ENCODE peak calls at places on chromosomes 2 and 18, in five cellular contexts. I is HCT116, C is GM23338, Z is K562, L is Panc1. F is an unnamed sample.

GRCh38 chr2:231425811-231426703 is 30.5 kb downstream of the B3GNT7 start:
- ATAC-seq in I (no peak), C (peak; percentile 71), Z (no peak), L (peak; percentile 73), F (no peak)

GRCh38 chr2:2158176-2158826 is 172.8 kb downstream of the MYT1L start:
- ATAC-seq in I (no peak), C (no peak), Z (no peak), L (no peak), F (no peak)

GRCh38 chr2:205066081-205066480 is 520.8 kb downstream of the PARD3B start:
- ATAC-seq in I (no peak), C (no peak), Z (no peak), L (no peak), F (no peak)

GRCh38 chr2:20625920-20626697 is 24.8 kb downstream of the HS1BP3 start:
- ATAC-seq in I (no peak), C (no peak), Z (no peak), L (no peak), F (peak; percentile 56)

GRCh38 chr2:205887637-205888036 is 198.3 kb downstream of the INO80D start:
- ATAC-seq in I (no peak), C (no peak), Z (no peak), L (no peak), F (no peak)

GRCh38 chr2:32777714-32778113 is 149.9 kb downstream of the TTC27 start:
- ATAC-seq in I (no peak), C (no peak), Z (no peak), L (no peak), F (no peak)

GRCh38 chr2:67625671-67626070 is 228.5 kb downstream of the ETAA1 start:
- ATAC-seq in I (no peak), C (no peak), Z (no peak), L (no peak), F (no peak)

GRCh38 chr2:46239847-46240181 is 57.4 kb upstream of the EPAS1 start:
- ATAC-seq in I (no peak), C (no peak), Z (no peak), L (no peak), F (no peak)

GRCh38 chr2:203413796-203414195 is 85.6 kb downstream of the ABI2 start:
- ATAC-seq in I (no peak), C (no peak), Z (no peak), L (no peak), F (no peak)

GRCh38 chr18:60060578-60060977 is 160.8 kb downstream of the PMAIP1 start:
- ATAC-seq in I (no peak), C (no peak), Z (no peak), L (no peak), F (no peak)

GRCh38 chr2:88857951-88858406 is 166.5 kb downstream of the RPIA start:
- ATAC-seq in I (no peak), C (peak; percentile 93), Z (peak; percentile 67), L (peak; percentile 74), F (no peak)

GRCh38 chr2:134367915-134368911 is 114.3 kb downstream of the MGAT5 start:
- ATAC-seq in I (peak; percentile 33), C (no peak), Z (no peak), L (no peak), F (no peak)

GRCh38 chr2:217996345-217996744 is 6.5 kb downstream of the TNS1 start:
- ATAC-seq in I (no peak), C (no peak), Z (no peak), L (no peak), F (peak; percentile 63)

GRCh38 chr18:23529597-23529996 is 26.3 kb downstream of the RMC1 start:
- ATAC-seq in I (peak; percentile 82), C (no peak), Z (peak; percentile 66), L (peak; percentile 28), F (no peak)

GRCh38 chr2:99565227-99565626 is 75.4 kb upstream of the REV1 start:
- ATAC-seq in I (no peak), C (peak; percentile 61), Z (no peak), L (no peak), F (no peak)

GRCh38 chr2:240869109-240869955 is 708 bp downstream of the AGXT start:
- ATAC-seq in I (no peak), C (no peak), Z (no peak), L (no peak), F (no peak)

GRCh38 chr2:117973498-117974082 is 40.3 kb downstream of the CCDC93 start:
- ATAC-seq in I (no peak), C (no peak), Z (no peak), L (no peak), F (no peak)

GRCh38 chr2:49687873-49688272 is 533.6 kb upstream of the FSHR start:
- ATAC-seq in I (no peak), C (no peak), Z (no peak), L (peak; percentile 70), F (no peak)

GRCh38 chr2:98016908-98017700 is 21.4 kb upstream of the TMEM131 start:
- ATAC-seq in I (no peak), C (no peak), Z (no peak), L (no peak), F (no peak)

GRCh38 chr18:52481116-52481515 is 141.1 kb downstream of the DCC start:
- ATAC-seq in I (no peak), C (no peak), Z (no peak), L (no peak), F (no peak)

GRCh38 chr2:241490444-241490760 is 18.0 kb downstream of the STK25 start:
- ATAC-seq in I (peak; percentile 27), C (peak; percentile 14), Z (peak; percentile 81), L (peak; percentile 44), F (no peak)

GRCh38 chr18:3923750-3924149 is 473.8 kb downstream of the TGIF1 start:
- ATAC-seq in I (no peak), C (no peak), Z (no peak), L (no peak), F (no peak)

GRCh38 chr18:75241705-75242104 is 31.1 kb downstream of the TSHZ1 start:
- ATAC-seq in I (no peak), C (no peak), Z (no peak), L (no peak), F (no peak)

GRCh38 chr2:170421175-170421687 is 243.3 kb downstream of the MYO3B start:
- ATAC-seq in I (no peak), C (no peak), Z (peak; percentile 22), L (no peak), F (no peak)

GRCh38 chr18:37540424-37541121 is 25.0 kb downstream of the CELF4 start:
- ATAC-seq in I (no peak), C (no peak), Z (no peak), L (no peak), F (no peak)

GRCh38 chr2:43169987-43170732 is 56.2 kb downstream of the ZFP36L2 start:
- ATAC-seq in I (peak; percentile 79), C (peak; percentile 65), Z (peak; percentile 85), L (no peak), F (no peak)

GRCh38 chr2:226184940-226185575 is 614.6 kb downstream of the IRS1 start:
- ATAC-seq in I (peak; percentile 74), C (no peak), Z (no peak), L (no peak), F (no peak)

GRCh38 chr2:202780514-202781021 is 91.0 kb downstream of the ICA1L start:
- ATAC-seq in I (peak; percentile 93), C (no peak), Z (no peak), L (peak; percentile 89), F (no peak)

GRCh38 chr2:169107645-169108044 is 38.3 kb downstream of the DHRS9 start:
- ATAC-seq in I (no peak), C (no peak), Z (no peak), L (no peak), F (no peak)

GRCh38 chr2:29309090-29310054 is 194.2 kb downstream of the CLIP4 start:
- ATAC-seq in I (peak; percentile 95), C (peak; percentile 96), Z (peak; percentile 88), L (peak; percentile 92), F (no peak)

GRCh38 chr2:183264890-183265535 is 140.8 kb downstream of the NUP35 start:
- ATAC-seq in I (no peak), C (no peak), Z (no peak), L (no peak), F (no peak)

GRCh38 chr2:112972423-112973086 is 5.3 kb upstream of the IL36G start:
- ATAC-seq in I (no peak), C (no peak), Z (no peak), L (no peak), F (no peak)

GRCh38 chr2:57696016-57696415 is 350.6 kb upstream of the VRK2 start:
- ATAC-seq in I (peak; percentile 63), C (peak; percentile 36), Z (no peak), L (no peak), F (no peak)

GRCh38 chr18:36613069-36613468 is 215.7 kb downstream of the TPGS2 start:
- ATAC-seq in I (no peak), C (no peak), Z (peak; percentile 22), L (no peak), F (no peak)

GRCh38 chr2:239157269-239157668 is 243.6 kb downstream of the HDAC4 start:
- ATAC-seq in I (no peak), C (no peak), Z (no peak), L (no peak), F (no peak)

GRCh38 chr2:106183093-106183837 is 10.8 kb downstream of the UXS1 start:
- ATAC-seq in I (no peak), C (no peak), Z (peak; percentile 52), L (no peak), F (no peak)

GRCh38 chr2:28528206-28528605 is 32.3 kb downstream of the PLB1 start:
- ATAC-seq in I (no peak), C (no peak), Z (no peak), L (no peak), F (no peak)

GRCh38 chr2:173629076-173629475 is 274.4 kb downstream of the CDCA7 start:
- ATAC-seq in I (no peak), C (no peak), Z (no peak), L (no peak), F (no peak)

DNA sequence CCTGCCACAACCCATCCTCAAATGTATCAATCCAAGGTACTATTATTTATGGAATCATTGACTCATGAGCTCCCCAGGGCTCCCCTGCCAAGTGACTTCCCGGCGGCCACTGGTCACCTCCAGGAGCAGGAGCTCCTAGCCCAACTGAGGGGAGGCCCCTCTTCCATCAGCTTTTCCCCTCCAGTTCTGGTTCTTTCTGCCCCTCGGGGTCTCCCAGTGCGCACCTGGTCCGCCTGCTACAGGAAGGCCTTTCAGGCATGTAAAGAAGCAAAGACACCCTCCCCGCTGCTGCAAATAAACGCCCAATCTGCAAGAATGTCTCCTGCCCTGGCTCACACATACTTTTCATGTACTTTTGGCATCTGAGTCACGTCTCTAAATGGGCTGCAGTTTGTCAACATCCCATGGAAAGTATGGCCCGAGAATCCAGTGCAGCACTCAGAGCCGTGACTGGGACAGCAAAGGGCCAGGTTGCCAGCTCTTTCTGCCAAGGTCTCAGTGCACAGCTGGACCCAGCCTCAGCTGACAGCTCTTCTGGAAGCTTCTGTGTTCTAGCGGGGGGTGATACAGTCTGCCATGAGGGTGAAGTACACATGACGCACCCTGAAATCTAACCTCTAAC is 41.4 kb downstream of the KLHL29 start:
- ATAC-seq in I (no peak), C (no peak), Z (no peak), L (no peak), F (peak; percentile 85)
- TF ChIP-seq POLR2AphosphoS5 in I (no peak), C (no peak), Z (no peak), L (no peak), F (peak; percentile 98)

GRCh38 chr18:2887470-2887869 is 40.7 kb downstream of the EMILIN2 start:
- ATAC-seq in I (no peak), C (no peak), Z (no peak), L (no peak), F (no peak)
- H3K4me1 ChIP-seq in I (no peaks in the 10 kb centered on the region), C (no peaks in the 10 kb centered on the region), Z (peaks cover 8% of the 10 kb centered on the region), L (no peaks in the 10 kb centered on the region), F (no peaks in the 10 kb centered on the region)

GRCh38 chr2:74036450-74037175 is 51.9 kb downstream of the TET3 start:
- ATAC-seq in I (no peak), C (no peak), Z (peak; percentile 35), L (no peak), F (no peak)
- H3K4me3 ChIP-seq in I (no peak overlapping the region), C (no peak overlapping the region), Z (no peak overlapping the region), L (no peak overlapping the region), F (no peak overlapping the region)

GRCh38 chr2:11903085-11903484 is 156.7 kb downstream of the LPIN1 start:
- ATAC-seq in I (no peak), C (no peak), Z (no peak), L (no peak), F (peak; percentile 22)
- TF ChIP-seq POLR2AphosphoS5 in I (no peak), C (no peak), Z (no peak), L (no peak), F (no peak)